ENCODE peak calls at places on chromosomes 2 and 18, in ten cellular contexts. R is hypothalamus, X is HEK293T, I is retina, D is right cardiac atrium, B is A549, T is Calu3, C is ovary, O is activated T-cell treated with anti-CD3 and anti-CD28 coated beads for 1 hour, P is NCI-H1092 treated with DMSO at 0.1 percent for 48 hours. Y is an unnamed sample.

GRCh38 chr2:237291138-237291792 is 122.7 kb downstream of the COL6A3 start:
- DNase-seq in R (no peak), X (peak; percentile 70), I (peak; percentile 54), D (peak; percentile 98), B (peak; percentile 81), T (peak; percentile 88), C (peak; percentile 98), O (no peak), P (peak; percentile 90), Y (peak; percentile 95)

GRCh38 chr18:33334781-33335180 is 105.7 kb downstream of the CCDC178 start:
- DNase-seq in R (no peak), X (no peak), I (no peak), D (no peak), B (no peak), T (no peak), C (no peak), O (no peak), P (no peak), Y (no peak)

GRCh38 chr2:9797086-9797485 is 46.2 kb upstream of the TAF1B start:
- DNase-seq in R (no peak), X (no peak), I (no peak), D (no peak), B (no peak), T (no peak), C (no peak), O (no peak), P (no peak), Y (no peak)

GRCh38 chr18:23538870-23539269 is 35.6 kb downstream of the RMC1 start:
- DNase-seq in R (no peak), X (no peak), I (no peak), D (no peak), B (no peak), T (no peak), C (no peak), O (no peak), P (no peak), Y (no peak)

GRCh38 chr2:236688563-236689392 is 119.2 kb downstream of the ACKR3 start:
- DNase-seq in R (no peak), X (no peak), I (no peak), D (no peak), B (no peak), T (no peak), C (no peak), O (no peak), P (no peak), Y (peak; percentile 44)

GRCh38 chr2:241636983-241637232 is at the start of gene THAP4:
- DNase-seq in R (no peak), X (peak; percentile 88), I (no peak), D (peak; percentile 90), B (no peak), T (peak; percentile 74), C (peak; percentile 69), O (peak; percentile 36), P (no peak), Y (peak; percentile 73)

GRCh38 chr18:78721986-78722385 is 257.6 kb upstream of the SALL3 start:
- DNase-seq in R (no peak), X (no peak), I (no peak), D (no peak), B (no peak), T (no peak), C (no peak), O (no peak), P (peak; percentile 93), Y (no peak)

GRCh38 chr2:95010126-95010525 is 15.4 kb upstream of the MAL start:
- DNase-seq in R (no peak), X (no peak), I (no peak), D (no peak), B (no peak), T (no peak), C (no peak), O (no peak), P (no peak), Y (no peak)

GRCh38 chr2:62550466-62550865 is 44.5 kb upstream of the TMEM17 start:
- DNase-seq in R (no peak), X (no peak), I (no peak), D (no peak), B (no peak), T (no peak), C (no peak), O (no peak), P (no peak), Y (no peak)

GRCh38 chr2:240436626-240437180 is 1.2 kb downstream of the GPC1 start:
- DNase-seq in R (no peak), X (no peak), I (peak; percentile 73), D (peak; percentile 69), B (no peak), T (no peak), C (peak; percentile 49), O (no peak), P (no peak), Y (peak; percentile 41)

GRCh38 chr2:19478441-19478840 is 120.0 kb upstream of the OSR1 start:
- DNase-seq in R (no peak), X (no peak), I (no peak), D (no peak), B (no peak), T (no peak), C (no peak), O (no peak), P (no peak), Y (peak; percentile 25)

GRCh38 chr2:102696463-102696862 is 65.4 kb upstream of the TMEM182 start:
- DNase-seq in R (no peak), X (no peak), I (no peak), D (no peak), B (no peak), T (no peak), C (no peak), O (no peak), P (no peak), Y (no peak)

GRCh38 chr2:23757686-23758433 is 169.1 kb downstream of the ATAD2B start:
- DNase-seq in R (no peak), X (no peak), I (no peak), D (no peak), B (peak; percentile 43), T (peak; percentile 12), C (no peak), O (no peak), P (no peak), Y (peak; percentile 89)